ENCODE peak calls at places on chromosomes 4 and X, in four cellular contexts. W, A, K and B are unnamed samples.

GRCh38 chrX:96684339-96685204 is at the start of gene DIAPH2:
- DNase-seq in W (peak), K (peak), A (peak), B (peak)

GRCh38 chrX:46967547-46967946 is 55.3 kb downstream of the JADE3 start:
- DNase-seq in A (no peak), W (no peak), K (no peak), B (no peak)

GRCh38 chrX:154486396-154487207 is at the start of gene UBL4A:
- DNase-seq in K (peak), A (peak), W (no peak), B (peak)

GRCh38 chrX:48676893-48677270 is 6.7 kb upstream of the WAS start:
- DNase-seq in A (no peak), W (no peak), K (no peak), B (no peak)

GRCh38 chr4:134024251-134024650 is 177.3 kb downstream of the PABPC4L start:
- DNase-seq in W (no peak), A (no peak), K (no peak), B (no peak)

GRCh38 chr4:7863911-7864681 is 75.6 kb downstream of the AFAP1 start:
- DNase-seq in A (no peak), K (no peak), W (no peak), B (no peak)

GRCh38 chr4:5050520-5050955 is 742 bp upstream of the STK32B start:
- DNase-seq in K (peak), W (no peak), A (peak), B (peak)

GRCh38 chr4:116829187-116829586 is 256.2 kb downstream of the TRAM1L1 start:
- DNase-seq in W (no peak), K (no peak), A (no peak), B (no peak)

GRCh38 chr4:139530833-139531427 is 25.1 kb downstream of the SETD7 start:
- DNase-seq in W (no peak), A (peak), K (no peak), B (no peak)

GRCh38 chrX:20595928-20596550 is 329.3 kb upstream of the RPS6KA3 start:
- DNase-seq in W (no peak), A (no peak), K (no peak), B (no peak)

GRCh38 chr4:87982446-87982845 is 6.9 kb downstream of the SPP1 start:
- DNase-seq in K (no peak), W (no peak), A (no peak), B (no peak)

GRCh38 chr4:87982036-87982435 is 6.5 kb downstream of the SPP1 start:
- DNase-seq in K (no peak), A (no peak), W (no peak), B (no peak)

GRCh38 chr4:87985887-87986200 is 10.3 kb downstream of the SPP1 start:
- DNase-seq in K (no peak), W (no peak), A (no peak), B (no peak)

GRCh38 chr4:87985097-87985886 is 9.8 kb downstream of the SPP1 start:
- DNase-seq in K (peak), W (no peak), A (peak), B (no peak)

DNA sequence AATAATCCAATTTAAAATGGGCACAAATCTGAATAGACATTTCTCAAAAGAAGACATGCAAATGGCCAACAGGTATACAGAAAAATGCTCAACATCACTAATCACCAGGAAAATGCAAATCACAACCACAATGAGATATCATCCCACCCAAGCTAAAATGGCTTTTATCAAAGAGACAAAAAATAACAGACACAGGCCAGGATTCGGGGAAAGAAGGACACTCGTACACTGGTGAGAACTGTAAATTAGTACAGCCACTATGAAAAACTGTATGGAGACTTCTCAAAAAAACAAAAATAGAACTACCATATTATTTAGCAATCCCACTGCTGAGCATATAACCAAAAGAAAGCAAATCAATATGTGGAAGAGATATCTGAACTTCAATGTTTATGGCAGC is 8.5 kb downstream of the SPP1 start:
- DNase-seq in A (no peak), K (no peak), W (no peak), B (no peak)
- TF ChIP-seq CTCF in A (no peak), K (no peak), W (no peak), B (no peak)

DNA sequence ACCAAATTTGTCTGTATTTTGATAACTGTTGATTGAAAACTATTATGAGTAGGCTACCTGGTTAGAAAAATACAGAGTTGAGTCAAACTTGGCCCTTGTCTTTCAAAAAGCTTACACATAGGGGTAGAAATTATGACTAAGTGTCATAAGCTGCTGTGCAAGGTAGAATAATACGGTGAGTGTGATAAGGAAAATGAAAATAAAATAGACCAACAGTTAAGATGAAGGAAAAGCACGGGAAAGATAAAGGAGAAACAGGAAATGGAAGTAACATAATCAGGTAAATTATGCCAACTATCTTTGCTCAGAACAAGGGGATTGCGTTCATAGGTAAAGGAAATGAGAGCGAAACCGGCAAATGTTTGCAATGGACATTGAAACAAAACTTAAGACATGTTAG is 302.5 kb downstream of the PCDH7 start:
- DNase-seq in A (no peak), W (no peak), K (no peak), B (no peak)
- H3K4me3 ChIP-seq in A (no peak), W (no peak), K (no peak), B (no peak)

DNA sequence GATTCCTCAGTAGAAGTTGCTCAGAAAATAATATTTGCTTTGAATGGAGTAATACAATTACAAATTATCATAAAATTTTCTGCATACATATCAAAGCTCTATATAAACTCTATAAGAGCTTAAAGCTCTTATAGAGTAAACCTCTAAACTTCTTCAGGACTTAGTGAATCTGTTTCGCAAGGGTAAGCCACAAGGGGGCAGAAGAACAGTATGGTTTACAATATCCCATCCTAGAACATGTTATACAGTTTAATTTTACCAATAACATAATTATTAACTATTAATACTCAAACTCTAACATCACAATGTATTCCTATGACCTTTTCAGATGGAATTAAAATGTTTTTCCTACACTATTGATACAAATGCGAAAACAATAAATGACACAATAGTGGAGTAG is 33.8 kb upstream of the SPANXN1 start:
- DNase-seq in K (no peak), A (peak), W (no peak), B (no peak)
- TF ChIP-seq CTCF in K (peak), A (no peak), W (no peak), B (no peak)

GRCh38 chr4:123545569-123546122 is 149.1 kb downstream of the SPRY1 start:
- DNase-seq in W (no peak), K (no peak), A (no peak), B (no peak)

GRCh38 chr4:123547167-123547817 is 150.7 kb downstream of the SPRY1 start:
- DNase-seq in K (no peak), W (no peak), A (no peak), B (peak)

GRCh38 chr4:123546123-123546654 is 149.6 kb downstream of the SPRY1 start:
- DNase-seq in A (no peak), K (no peak), W (no peak), B (no peak)

GRCh38 chr4:123546661-123547060 is 150.1 kb downstream of the SPRY1 start:
- DNase-seq in A (no peak), W (no peak), K (no peak), B (no peak)

GRCh38 chr4:123547818-123548200 is 151.2 kb downstream of the SPRY1 start:
- DNase-seq in W (no peak), K (no peak), A (no peak), B (no peak)
- H3K4me3 ChIP-seq in W (no peak), K (no peak), A (no peak), B (peak)

DNA sequence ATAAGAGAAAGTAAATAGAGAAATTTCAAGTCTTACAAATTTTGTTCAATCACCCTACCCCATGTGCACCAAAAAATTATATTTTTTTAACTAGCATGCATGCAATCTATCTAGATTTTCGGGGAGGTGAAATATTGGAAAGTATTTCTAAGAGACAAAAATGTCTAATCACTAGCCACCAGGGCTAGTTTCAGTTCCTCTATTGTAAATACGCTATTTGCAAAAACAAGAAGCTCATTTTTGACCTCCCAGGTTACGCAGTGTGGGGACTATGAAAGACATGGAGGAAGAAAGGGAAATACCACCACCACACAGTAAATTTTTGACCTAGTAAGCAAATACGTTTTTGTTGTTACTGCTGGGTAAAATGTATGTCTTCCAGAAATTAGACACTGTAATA is 2.3 kb downstream of the NEXMIF start:
- DNase-seq in K (no peak), A (peak), W (no peak), B (no peak)
- TF ChIP-seq CTCF in K (no peak), A (no peak), W (no peak), B (no peak)

GRCh38 chrX:23692166-23692565 is 24.9 kb downstream of the PRDX4 start:
- DNase-seq in W (no peak), A (no peak), K (no peak), B (no peak)

GRCh38 chrX:23699636-23700194 is 32.4 kb downstream of the PRDX4 start:
- DNase-seq in A (peak), W (no peak), K (no peak), B (no peak)

GRCh38 chrX:23694606-23695005 is 27.3 kb downstream of the PRDX4 start:
- DNase-seq in W (no peak), K (peak), A (peak), B (no peak)
- H3K4me3 ChIP-seq in W (no peak), K (no peak), A (no peak), B (no peak)

DNA sequence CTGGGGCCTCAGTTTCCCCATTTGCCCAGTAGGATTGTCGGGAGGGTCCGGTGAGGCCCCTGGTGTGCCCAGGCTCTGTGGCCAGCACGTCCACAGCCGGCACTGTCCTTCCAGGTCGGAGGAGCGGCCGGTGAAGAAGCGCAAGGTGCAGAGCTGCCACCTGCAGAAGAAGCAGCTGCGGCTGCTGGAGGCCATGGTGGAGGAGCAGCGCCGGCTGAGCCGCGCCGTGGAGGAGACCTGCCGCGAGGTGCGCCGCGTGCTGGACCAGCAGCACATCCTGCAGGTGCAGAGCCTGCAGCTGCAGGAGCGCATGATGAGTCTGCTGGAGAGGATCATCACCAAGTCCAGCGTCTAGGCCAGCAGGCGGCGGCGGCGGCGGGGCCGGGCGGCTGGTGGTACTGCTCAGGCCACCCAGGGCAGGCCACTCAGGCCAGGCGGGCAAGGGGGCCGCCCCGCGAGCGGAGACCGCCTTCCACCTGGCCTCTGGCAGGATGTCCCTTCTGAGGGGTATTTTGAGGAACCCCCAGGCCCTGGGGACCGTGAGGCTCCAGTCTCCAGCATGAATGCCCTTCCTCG is 6.7 kb downstream of the MSANTD1 start:
- DNase-seq in A (no peak), K (peak), W (no peak), B (peak)
- TF ChIP-seq CTCF in A (no peak), K (no peak), W (no peak), B (no peak)

GRCh38 chr4:186228514-186228894 is 1.2 kb downstream of the KLKB1 start:
- DNase-seq in A (no peak), K (no peak), W (no peak), B (no peak)
- H3K4me3 ChIP-seq in A (no peak), K (peak), W (peak), B (no peak)